ENCODE peak calls at places on chromosome X, in five cellular contexts. R, N, W, D and S are unnamed samples.

GRCh38 chrX:103396660-103397059 is 20.3 kb downstream of the BEX3 start:
- DNase-seq in R (no peak), N (no peak), W (no peak), D (no peak), S (no peak)

GRCh38 chrX:50903387-50904027 is 7.0 kb upstream of the BMP15 start:
- DNase-seq in R (no peak), N (peak; percentile 20), W (no peak), D (peak; percentile 54), S (peak; percentile 47)

GRCh38 chrX:107738768-107739167 is 36.8 kb downstream of the TSC22D3 start:
- DNase-seq in R (no peak), N (no peak), W (no peak), D (no peak), S (no peak)

GRCh38 chrX:55312655-55313054 is 47.9 kb upstream of the PAGE3 start:
- DNase-seq in R (no peak), N (no peak), W (no peak), D (peak; percentile 4), S (no peak)

GRCh38 chrX:11533211-11533651 is 132.5 kb downstream of the ARHGAP6 start:
- DNase-seq in R (no peak), N (peak; percentile 18), W (no peak), D (peak; percentile 87), S (peak; percentile 77)

GRCh38 chrX:101550362-101550761 is at the start of gene ARMCX1:
- DNase-seq in R (peak; percentile 75), N (peak; percentile 36), W (peak; percentile 23), D (peak; percentile 18), S (peak; percentile 86)

GRCh38 chrX:41022579-41022978 is 62.7 kb upstream of the USP9X start:
- DNase-seq in R (no peak), N (no peak), W (no peak), D (peak; percentile 77), S (no peak)

GRCh38 chrX:31606796-31607195 is 535.0 kb upstream of the FTHL17 start:
- DNase-seq in R (no peak), N (no peak), W (no peak), D (no peak), S (no peak)

GRCh38 chrX:135556055-135556454 is 35.6 kb downstream of the INTS6L start:
- DNase-seq in R (no peak), N (no peak), W (no peak), D (no peak), S (no peak)

GRCh38 chrX:54288277-54288676 is 69.6 kb downstream of the WNK3 start:
- DNase-seq in R (no peak), N (no peak), W (no peak), D (no peak), S (peak; percentile 0)

GRCh38 chrX:148043456-148043855 is 62.3 kb downstream of the FMR1NB start:
- DNase-seq in R (no peak), N (no peak), W (no peak), D (peak; percentile 87), S (peak; percentile 1)

GRCh38 chrX:87878926-87879325 is 361.3 kb downstream of the KLHL4 start:
- DNase-seq in R (no peak), N (no peak), W (no peak), D (no peak), S (no peak)

GRCh38 chrX:155880586-155881157 is 473 bp upstream of the VAMP7 start:
- DNase-seq in R (no peak), N (no peak), W (no peak), D (no peak), S (peak; percentile 14)

DNA sequence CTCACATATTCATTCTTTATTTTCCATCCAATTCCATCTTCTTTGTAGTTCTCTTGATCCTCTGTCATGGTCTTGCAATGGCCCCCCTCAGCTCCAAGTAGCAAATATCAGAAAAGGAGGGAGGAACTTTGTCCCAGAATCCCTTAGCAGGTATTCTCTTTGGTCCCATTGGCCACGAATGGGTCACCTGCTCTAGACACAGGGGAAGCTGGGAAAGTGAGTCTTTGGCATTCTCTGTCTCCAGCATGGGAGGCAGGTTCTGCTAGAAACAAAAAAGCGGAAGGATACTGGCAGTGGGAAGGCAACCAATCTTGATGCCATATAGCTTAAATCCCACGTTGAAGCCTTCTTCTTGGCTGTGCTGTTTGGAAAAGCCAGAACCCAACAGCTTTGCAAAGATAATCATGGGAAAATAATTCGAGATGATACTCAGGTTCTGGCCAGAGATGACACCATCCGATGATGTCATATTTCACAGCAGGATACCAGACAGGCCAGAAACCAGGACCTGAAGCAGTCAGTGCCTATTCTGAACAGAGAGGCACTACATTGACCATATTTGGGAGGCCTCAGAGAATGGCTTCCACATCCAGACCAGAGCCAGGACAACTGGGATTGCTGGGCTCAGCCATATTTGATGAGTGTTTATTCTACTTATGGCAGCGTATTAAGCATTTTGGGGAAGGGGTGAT is 110.4 kb upstream of the ATXN3L start:
- DNase-seq in R (no peak), N (no peak), W (no peak), D (no peak), S (no peak)
- H4K91ac ChIP-seq in R (no peak overlapping the region), N (no peak overlapping the region), W (no peak overlapping the region), D (no peak overlapping the region), S (no peak overlapping the region)

GRCh38 chrX:110022555-110023448 is 19.9 kb downstream of the TMEM164 start:
- DNase-seq in R (no peak), N (no peak), W (no peak), D (peak; percentile 34), S (no peak)

GRCh38 chrX:110026099-110026844 is 23.4 kb downstream of the TMEM164 start:
- DNase-seq in R (no peak), N (no peak), W (no peak), D (peak; percentile 13), S (no peak)

GRCh38 chrX:110015915-110016314 is 13.0 kb downstream of the TMEM164 start:
- DNase-seq in R (no peak), N (no peak), W (no peak), D (no peak), S (no peak)

GRCh38 chrX:110021180-110022022 is 18.5 kb downstream of the TMEM164 start:
- DNase-seq in R (no peak), N (no peak), W (no peak), D (no peak), S (peak; percentile 67)
- H2BK12ac ChIP-seq in R (no peak overlapping the region), N (no peak overlapping the region), W (no peak overlapping the region), D (no peak overlapping the region), S (no peak overlapping the region)

DNA sequence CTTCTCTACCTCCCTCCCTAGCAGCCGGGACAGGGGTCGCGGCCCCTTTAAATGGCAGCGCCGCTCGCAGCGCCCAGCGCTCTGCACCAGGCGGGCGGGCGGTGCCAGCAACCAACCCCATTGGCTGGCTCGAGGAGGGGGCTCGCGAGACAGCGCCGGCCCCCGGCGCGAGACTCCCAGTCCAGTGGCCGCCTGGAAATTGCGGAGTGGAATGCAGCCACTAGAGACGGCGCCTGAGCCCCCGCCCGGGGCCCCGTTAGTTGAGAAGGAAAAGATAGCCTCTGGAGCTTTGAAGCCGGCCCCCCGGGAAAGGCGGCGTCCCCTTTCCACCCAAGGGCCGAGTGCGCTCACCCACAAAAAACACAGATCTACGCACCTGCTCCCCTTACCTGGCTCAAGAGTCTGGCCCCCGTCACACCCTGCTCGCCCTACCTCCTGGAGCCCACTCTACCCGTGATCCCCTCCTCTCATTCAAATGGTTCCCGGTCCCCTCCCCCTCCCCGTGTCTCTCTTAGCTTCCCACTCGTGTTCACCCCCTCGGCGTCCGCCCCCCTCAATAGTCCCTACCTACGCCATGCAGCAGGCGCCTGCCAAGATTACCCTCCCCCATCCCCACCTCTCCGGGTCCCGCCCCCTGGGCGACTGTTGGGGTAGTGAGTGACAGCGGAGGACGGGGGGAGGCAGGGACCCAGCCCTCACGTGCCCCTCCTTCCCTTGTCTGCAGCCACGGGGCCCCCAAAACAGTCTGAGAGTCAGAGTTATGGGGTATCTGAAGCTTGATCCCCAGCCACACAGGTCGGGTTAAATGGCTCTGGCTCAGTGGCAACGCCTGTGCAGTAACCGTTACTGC is at the start of gene ZMYM3:
- DNase-seq in R (peak; percentile 85), N (peak; percentile 74), W (no peak), D (peak; percentile 77), S (peak; percentile 88)
- H4K91ac ChIP-seq in R (no peak within 1 kb of the TSS), N (no peak within 1 kb of the TSS), W (peak within 1 kb of the TSS; percentile 89), D (peak within 1 kb of the TSS; percentile 77), S (peak within 1 kb of the TSS; percentile 92)

GRCh38 chrX:110315541-110315940 is 2.3 kb downstream of the AMMECR1 start:
- DNase-seq in R (no peak), N (no peak), W (no peak), D (no peak), S (no peak)
- H2BK12ac ChIP-seq in R (no peak overlapping the region), N (no peak overlapping the region), W (no peak overlapping the region), D (no peak overlapping the region), S (no peak overlapping the region)

GRCh38 chrX:129586446-129586845 is 46.4 kb downstream of the OCRL start:
- DNase-seq in R (no peak), N (no peak), W (no peak), D (no peak), S (no peak)
- H4K91ac ChIP-seq in R (no peak overlapping the region), N (no peak overlapping the region), W (no peak overlapping the region), D (no peak overlapping the region), S (no peak overlapping the region)

GRCh38 chrX:45001038-45001437 is 128.1 kb downstream of the KDM6A start:
- DNase-seq in R (no peak), N (no peak), W (no peak), D (peak; percentile 61), S (no peak)

GRCh38 chrX:44992775-44993174 is 119.8 kb downstream of the KDM6A start:
- DNase-seq in R (no peak), N (no peak), W (no peak), D (no peak), S (no peak)

GRCh38 chrX:44996282-44996681 is 123.3 kb downstream of the KDM6A start:
- DNase-seq in R (no peak), N (no peak), W (no peak), D (no peak), S (no peak)

GRCh38 chrX:44997888-44998287 is 124.9 kb downstream of the KDM6A start:
- DNase-seq in R (no peak), N (no peak), W (no peak), D (no peak), S (peak; percentile 13)

GRCh38 chrX:44997282-44997813 is 124.4 kb downstream of the KDM6A start:
- DNase-seq in R (no peak), N (no peak), W (no peak), D (no peak), S (no peak)
- H2BK12ac ChIP-seq in R (no peak overlapping the region), N (no peak overlapping the region), W (no peak overlapping the region), D (no peak overlapping the region), S (no peak overlapping the region)

GRCh38 chrX:118644378-118644777 is 83.0 kb upstream of the IL13RA1 start:
- DNase-seq in R (no peak), N (no peak), W (no peak), D (peak; percentile 16), S (peak; percentile 48)
- H4K91ac ChIP-seq in R (no peak overlapping the region), N (no peak overlapping the region), W (no peak overlapping the region), D (no peak overlapping the region), S (no peak overlapping the region)

GRCh38 chrX:149497626-149498025 is 7.5 kb downstream of the IDS start:
- DNase-seq in R (no peak), N (no peak), W (no peak), D (no peak), S (no peak)
- H2BK12ac ChIP-seq in R (no peak overlapping the region), N (no peak overlapping the region), W (no peak overlapping the region), D (no peak overlapping the region), S (no peak overlapping the region)